ENCODE peak calls at places on chromosomes 13 and 19, in eight cellular contexts. Z is SK-N-SH; Q is mammary epithelial cell; X is CD4-positive, CD25-positive, alpha-beta regulatory T cell; G is body of pancreas; A is HepG2; W is OCI-LY7; D is effector memory CD4-positive, alpha-beta T cell. R is an unnamed sample. For H3K4me1, the result is how much of the 10 kb centered on the place peaks cover.

GRCh38 chr19:54478677-54479266 is 5.7 kb upstream of the CDC42EP5 start:
- DNase-seq in Z (peak), Q (peak), X (peak), G (peak), A (peak), W (peak), D (no peak), R (peak)

GRCh38 chr13:102648046-102648445 is 46.8 kb downstream of the METTL21C start:
- DNase-seq in Z (no peak), Q (peak), X (no peak), G (no peak), A (no peak), W (no peak), D (no peak), R (no peak)

GRCh38 chr19:6362024-6362344 is 653 bp downstream of the CLPP start:
- DNase-seq in Z (no peak), Q (no peak), X (no peak), G (no peak), A (no peak), W (no peak), D (no peak), R (no peak)

GRCh38 chr13:113586661-113587479 is 2.3 kb downstream of the TFDP1 start:
- DNase-seq in Z (no peak), Q (no peak), X (peak), G (peak), A (no peak), W (no peak), D (no peak), R (no peak)

GRCh38 chr13:23599083-23599925 is 29.1 kb downstream of the TNFRSF19 start:
- DNase-seq in Z (no peak), Q (no peak), X (no peak), G (no peak), A (peak), W (no peak), D (no peak), R (no peak)

GRCh38 chr13:101624210-101624922 is 171.9 kb downstream of the ITGBL1 start:
- DNase-seq in Z (no peak), Q (no peak), X (no peak), G (no peak), A (no peak), W (no peak), D (no peak), R (no peak)

GRCh38 chr19:38557205-38557799 is 60.5 kb downstream of the MAP4K1 start:
- DNase-seq in Z (no peak), Q (no peak), X (peak), G (no peak), A (no peak), W (peak), D (no peak), R (peak)

GRCh38 chr19:40610396-40611064 is 9.4 kb downstream of the LTBP4 start:
- DNase-seq in Z (peak), Q (peak), X (peak), G (peak), A (no peak), W (no peak), D (peak), R (peak)

GRCh38 chr19:49890349-49891311 is 6.1 kb downstream of the IL4I1 start:
- DNase-seq in Z (peak), Q (peak), X (peak), G (peak), A (no peak), W (peak), D (peak), R (peak)

GRCh38 chr13:108963846-108964600 is 334.6 kb downstream of the MYO16 start:
- DNase-seq in Z (no peak), Q (peak), X (no peak), G (no peak), A (no peak), W (no peak), D (no peak), R (no peak)

GRCh38 chr13:100235311-100235901 is 146.5 kb downstream of the PCCA start:
- DNase-seq in Z (peak), Q (peak), X (peak), G (no peak), A (peak), W (peak), D (no peak), R (peak)

GRCh38 chr19:16591803-16592556 is 19.8 kb upstream of the SLC35E1 start:
- DNase-seq in Z (no peak), Q (peak), X (no peak), G (no peak), A (no peak), W (no peak), D (no peak), R (no peak)

GRCh38 chr19:38869160-38869835 is 8.8 kb downstream of the RINL start:
- DNase-seq in Z (peak), Q (no peak), X (peak), G (peak), A (no peak), W (peak), D (peak), R (no peak)

GRCh38 chr13:23771966-23772365 is 117.2 kb downstream of the MIPEP start:
- DNase-seq in Z (no peak), Q (peak), X (no peak), G (no peak), A (no peak), W (no peak), D (no peak), R (no peak)

GRCh38 chr13:98480915-98481510 is 95.9 kb downstream of the STK24 start:
- DNase-seq in Z (peak), Q (no peak), X (no peak), G (no peak), A (no peak), W (peak), D (no peak), R (peak)

GRCh38 chr13:39952244-39953233 is 297.1 kb downstream of the COG6 start:
- DNase-seq in Z (no peak), Q (no peak), X (peak), G (no peak), A (no peak), W (peak), D (no peak), R (no peak)

GRCh38 chr19:38565686-38566105 is 52.1 kb downstream of the MAP4K1 start:
- DNase-seq in Z (no peak), Q (no peak), X (no peak), G (no peak), A (no peak), W (no peak), D (no peak), R (no peak)

GRCh38 chr13:76225815-76226489 is 589.8 kb downstream of the LMO7 start:
- DNase-seq in Z (no peak), Q (no peak), X (no peak), G (no peak), A (no peak), W (no peak), D (no peak), R (no peak)

GRCh38 chr19:45164577-45165335 is 4.0 kb upstream of the NKPD1 start:
- DNase-seq in Z (no peak), Q (peak), X (peak), G (peak), A (peak), W (peak), D (peak), R (peak)

GRCh38 chr13:23069571-23069970 is 111.2 kb upstream of the SGCG start:
- DNase-seq in Z (no peak), Q (no peak), X (no peak), G (no peak), A (no peak), W (no peak), D (no peak), R (no peak)

GRCh38 chr13:74329978-74330377 is 195.8 kb upstream of the KLF12 start:
- DNase-seq in Z (no peak), Q (peak), X (no peak), G (no peak), A (no peak), W (no peak), D (no peak), R (no peak)

GRCh38 chr19:56104423-56104822 is 16.7 kb downstream of the ZNF787 start:
- DNase-seq in Z (no peak), Q (no peak), X (no peak), G (no peak), A (no peak), W (no peak), D (no peak), R (no peak)

GRCh38 chr13:98451676-98452105 is 125.2 kb downstream of the STK24 start:
- DNase-seq in Z (no peak), Q (no peak), X (no peak), G (peak), A (no peak), W (no peak), D (no peak), R (no peak)

GRCh38 chr13:55517312-55517711 is 1623.4 kb upstream of the PRR20A start:
- DNase-seq in Z (peak), Q (no peak), X (no peak), G (no peak), A (no peak), W (no peak), D (no peak), R (no peak)

GRCh38 chr13:43061496-43062280 is 38.3 kb downstream of the DNAJC15 start:
- DNase-seq in Z (no peak), Q (peak), X (no peak), G (no peak), A (no peak), W (no peak), D (no peak), R (no peak)

GRCh38 chr13:91291078-91291477 is 56.4 kb upstream of the MIR17HG start:
- DNase-seq in Z (no peak), Q (no peak), X (no peak), G (no peak), A (no peak), W (no peak), D (no peak), R (no peak)

GRCh38 chr19:4375164-4375619 is 25.2 kb downstream of the SH3GL1 start:
- DNase-seq in Z (peak), Q (peak), X (no peak), G (peak), A (peak), W (no peak), D (no peak), R (peak)

GRCh38 chr13:43074824-43075510 is 51.6 kb downstream of the DNAJC15 start:
- DNase-seq in Z (no peak), Q (no peak), X (peak), G (no peak), A (no peak), W (no peak), D (no peak), R (peak)

GRCh38 chr13:24459234-24459633 is 53.3 kb downstream of the PARP4 start:
- DNase-seq in Z (no peak), Q (no peak), X (peak), G (no peak), A (no peak), W (no peak), D (no peak), R (peak)

GRCh38 chr19:8811315-8812172 is 20.6 kb downstream of the ZNF558 start:
- DNase-seq in Z (no peak), Q (peak), X (no peak), G (no peak), A (no peak), W (no peak), D (no peak), R (no peak)

GRCh38 chr13:43154839-43155238 is 131.5 kb downstream of the DNAJC15 start:
- DNase-seq in Z (no peak), Q (no peak), X (no peak), G (no peak), A (no peak), W (no peak), D (no peak), R (no peak)

GRCh38 chr13:73416093-73416492 is 357.3 kb downstream of the KLF5 start:
- DNase-seq in Z (no peak), Q (no peak), X (no peak), G (no peak), A (no peak), W (no peak), D (no peak), R (no peak)

GRCh38 chr13:80452279-80452678 is 111.4 kb upstream of the SPRY2 start:
- DNase-seq in Z (no peak), Q (no peak), X (no peak), G (no peak), A (no peak), W (no peak), D (no peak), R (no peak)
- H3K4me1 ChIP-seq in Z (under half), Q (under half), X (under half), G (under half), A (under half), W (under half), D (under half), R (under half)

DNA sequence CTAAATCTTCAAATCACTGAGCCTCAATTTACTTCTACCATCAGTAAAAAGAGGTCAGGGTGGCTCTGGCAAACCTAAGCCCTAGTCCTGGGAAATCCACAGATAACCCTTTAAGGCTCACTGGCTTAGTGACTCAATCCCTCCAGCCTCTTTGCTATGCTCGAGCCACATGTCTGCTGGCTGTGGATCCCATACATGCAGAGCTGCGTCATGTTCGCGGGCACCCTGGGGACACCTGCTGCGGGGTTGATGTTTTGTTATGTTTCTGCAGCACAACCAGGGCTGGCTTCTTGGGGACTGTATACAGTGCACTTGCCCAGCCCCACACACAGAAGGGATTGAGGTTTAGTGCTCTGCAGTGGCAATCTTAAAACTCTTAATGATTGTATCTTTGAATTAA is 41.6 kb upstream of the C13orf42 start:
- DNase-seq in Z (no peak), Q (no peak), X (no peak), G (no peak), A (no peak), W (no peak), D (no peak), R (no peak)
- H3K4me1 ChIP-seq in Z (under half), Q (under half), X (under half), G (under half), A (under half), W (under half), D (under half), R (under half)

GRCh38 chr19:15300533-15301194 is 31.7 kb downstream of the BRD4 start:
- DNase-seq in Z (no peak), Q (no peak), X (no peak), G (no peak), A (no peak), W (peak), D (no peak), R (no peak)

GRCh38 chr19:15299568-15300409 is 32.5 kb downstream of the BRD4 start:
- DNase-seq in Z (no peak), Q (no peak), X (no peak), G (no peak), A (no peak), W (no peak), D (no peak), R (no peak)

GRCh38 chr19:15304140-15304705 is 28.1 kb downstream of the BRD4 start:
- DNase-seq in Z (peak), Q (no peak), X (no peak), G (no peak), A (peak), W (no peak), D (no peak), R (no peak)

GRCh38 chr19:15305582-15306334 is 26.6 kb downstream of the BRD4 start:
- DNase-seq in Z (no peak), Q (no peak), X (no peak), G (no peak), A (no peak), W (no peak), D (no peak), R (no peak)

GRCh38 chr19:15303105-15303780 is 29.1 kb downstream of the BRD4 start:
- DNase-seq in Z (no peak), Q (no peak), X (no peak), G (no peak), A (no peak), W (no peak), D (no peak), R (no peak)
- H3K4me1 ChIP-seq in Z (under half), Q (under half), X (half or more), G (half or more), A (half or more), W (half or more), D (half or more), R (under half)

DNA sequence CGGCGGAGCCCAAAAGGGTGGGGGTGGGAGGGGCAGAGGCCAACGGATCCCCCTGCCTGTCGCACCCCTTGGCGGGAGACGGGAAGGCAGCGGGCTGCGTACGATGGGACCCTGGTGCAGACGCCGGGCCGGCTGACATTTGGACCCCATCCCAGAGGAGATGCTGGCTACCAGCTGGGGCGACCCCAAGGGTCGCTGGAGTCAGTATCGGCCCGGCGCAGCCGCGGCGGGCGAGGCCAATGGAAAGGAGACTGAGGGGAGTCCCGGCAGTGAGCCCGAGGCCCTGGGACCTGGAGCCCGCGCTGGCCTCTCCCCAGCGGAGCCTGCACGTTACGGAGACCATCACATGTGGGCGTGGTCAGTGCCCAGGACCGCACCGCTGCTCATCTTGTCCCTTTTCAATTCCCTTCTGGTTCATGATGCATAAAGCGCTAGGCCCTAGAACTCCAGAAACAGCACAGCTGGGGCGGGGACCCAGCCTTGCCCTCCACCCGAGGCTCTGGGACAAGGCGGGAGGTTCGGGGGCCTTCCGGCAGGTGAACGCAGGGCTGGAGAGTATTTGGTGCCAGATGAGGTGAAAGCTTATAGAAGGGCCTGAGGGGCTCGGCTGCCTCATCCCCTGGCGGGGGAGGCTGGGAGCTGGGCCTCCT is 8.0 kb downstream of the C19orf25 start:
- DNase-seq in Z (no peak), Q (no peak), X (peak), G (no peak), A (no peak), W (no peak), D (no peak), R (no peak)
- H3K4me1 ChIP-seq in Z (under half), Q (half or more), X (half or more), G (half or more), A (under half), W (under half), D (half or more), R (under half)